ENCODE peak calls at places on chromosomes 6 and 20, in nine cellular contexts. I is AG08395; W is HS-27A; P is stimulated activated CD4-positive, alpha-beta T cell treated with anti-CD3 and anti-CD28 coated beads, TNF-alpha, amount 100 ng/mL, for 4 hours; T is thoracic aorta; Y is retina; A is H9; M is ACHN; B is mesenteric fat pad. F is an unnamed sample.
A peak's percentile ranks its signal among the peaks of the same experiment; 100 is the strongest.

GRCh38 chr20:42549496-42549895 is 640.2 kb downstream of the PTPRT start:
- DNase-seq in I (no peak), W (no peak), P (no peak), T (no peak), Y (no peak), A (no peak), M (no peak), B (no peak), F (no peak)

GRCh38 chr6:166169549-166170421 is 2.1 kb upstream of the TBXT start:
- DNase-seq in I (no peak), W (no peak), P (no peak), T (no peak), Y (peak; percentile 43), A (peak; percentile 46), M (no peak), B (no peak), F (no peak)

GRCh38 chr6:220736-221475 is 71.4 kb upstream of the DUSP22 start:
- DNase-seq in I (no peak), W (no peak), P (no peak), T (no peak), Y (no peak), A (no peak), M (no peak), B (no peak), F (no peak)

GRCh38 chr6:141153563-141153962 is 979.2 kb upstream of the GJE1 start:
- DNase-seq in I (no peak), W (no peak), P (no peak), T (no peak), Y (no peak), A (peak; percentile 44), M (no peak), B (no peak), F (no peak)

GRCh38 chr6:10030942-10031537 is 383.8 kb downstream of the TFAP2A start:
- DNase-seq in I (peak; percentile 3), W (no peak), P (no peak), T (no peak), Y (no peak), A (no peak), M (peak; percentile 46), B (no peak), F (no peak)

GRCh38 chr6:149905371-149905910 is 7.5 kb upstream of the RAET1E start:
- DNase-seq in I (no peak), W (no peak), P (no peak), T (no peak), Y (no peak), A (no peak), M (no peak), B (peak; percentile 84), F (no peak)

GRCh38 chr6:144283781-144284473 is 1.2 kb upstream of the UTRN start:
- DNase-seq in I (peak; percentile 13), W (no peak), P (no peak), T (no peak), Y (no peak), A (no peak), M (peak; percentile 26), B (no peak), F (no peak)

GRCh38 chr6:17908831-17909230 is 78.6 kb downstream of the KIF13A start:
- DNase-seq in I (no peak), W (no peak), P (no peak), T (no peak), Y (no peak), A (no peak), M (no peak), B (no peak), F (no peak)

GRCh38 chr6:129609635-129610034 is 100.3 kb downstream of the ARHGAP18 start:
- DNase-seq in I (no peak), W (no peak), P (no peak), T (no peak), Y (no peak), A (no peak), M (no peak), B (no peak), F (no peak)

GRCh38 chr6:36224918-36225461 is 28.4 kb downstream of the BRPF3 start:
- DNase-seq in I (no peak), W (no peak), P (no peak), T (no peak), Y (no peak), A (no peak), M (peak; percentile 30), B (no peak), F (no peak)